ENCODE peak calls at places on chromosome 9, in four cellular contexts. I, H, L and Z are unnamed samples.

GRCh38 chr9:126516936-126517750 is 96.6 kb upstream of the LMX1B start:
- DNase-seq in I (peak), L (peak), H (peak), Z (no peak)

GRCh38 chr9:23855885-23856284 is 29.8 kb upstream of the ELAVL2 start:
- DNase-seq in I (no peak), L (no peak), H (no peak), Z (no peak)

GRCh38 chr9:81227507-81228245 is 461.7 kb downstream of the TLE1 start:
- DNase-seq in H (no peak), I (no peak), L (no peak), Z (no peak)

GRCh38 chr9:108093773-108094675 is 604.5 kb upstream of the KLF4 start:
- DNase-seq in H (no peak), L (peak), I (peak), Z (no peak)

GRCh38 chr9:89412951-89413350 is 85.0 kb downstream of the SEMA4D start:
- DNase-seq in I (no peak), H (no peak), L (no peak), Z (no peak)

GRCh38 chr9:114282507-114282906 is 40.4 kb upstream of the ORM1 start:
- DNase-seq in I (no peak), L (no peak), H (no peak), Z (no peak)

GRCh38 chr9:128245293-128246151 is 30.3 kb downstream of the GOLGA2 start:
- DNase-seq in H (peak), L (peak), I (no peak), Z (no peak)

GRCh38 chr9:123320814-123321213 is 35.2 kb upstream of the CRB2 start:
- DNase-seq in L (no peak), I (no peak), H (no peak), Z (no peak)

GRCh38 chr9:123448247-123448646 is 92.2 kb downstream of the CRB2 start:
- DNase-seq in I (no peak), L (no peak), H (no peak), Z (no peak)

GRCh38 chr9:80552931-80553330 is 981.2 kb downstream of the TLE4 start:
- DNase-seq in I (peak), L (no peak), H (no peak), Z (no peak)

GRCh38 chr9:132055756-132056155 is 23.9 kb downstream of the MED27 start:
- DNase-seq in H (no peak), I (no peak), L (no peak), Z (no peak)

GRCh38 chr9:98135938-98136337 is 16.9 kb upstream of the TRIM14 start:
- DNase-seq in L (no peak), H (no peak), I (no peak), Z (no peak)

GRCh38 chr9:17116400-17116837 is 18.4 kb upstream of the CNTLN start:
- DNase-seq in L (peak), I (peak), H (peak), Z (no peak)

GRCh38 chr9:112069318-112070169 is 105.6 kb downstream of the SUSD1 start:
- DNase-seq in I (peak), H (no peak), L (peak), Z (peak)

GRCh38 chr9:33676746-33677505 is 118.4 kb upstream of the PRSS3 start:
- DNase-seq in I (peak), H (peak), L (no peak), Z (no peak)

GRCh38 chr9:87445646-87446045 is 52.0 kb upstream of the DAPK1 start:
- DNase-seq in I (peak), H (no peak), L (no peak), Z (peak)

GRCh38 chr9:6383551-6384225 is 29.3 kb upstream of the UHRF2 start:
- DNase-seq in H (no peak), I (no peak), L (no peak), Z (no peak)

GRCh38 chr9:135130266-135130976 is 43.0 kb downstream of the OLFM1 start:
- DNase-seq in I (peak), H (no peak), L (no peak), Z (peak)

GRCh38 chr9:76759726-76760125 is 4.5 kb upstream of the PCA3 start:
- DNase-seq in H (no peak), L (no peak), I (no peak), Z (no peak)
- TF ChIP-seq PBX3 in H (no peak), L (no peak), I (no peak), Z (no peak)

GRCh38 chr9:84153885-84154284 is 173.3 kb downstream of the RMI1 start:
- DNase-seq in H (no peak), L (no peak), I (no peak), Z (no peak)

GRCh38 chr9:84152204-84152603 is 171.6 kb downstream of the RMI1 start:
- DNase-seq in L (no peak), H (no peak), I (no peak), Z (no peak)

GRCh38 chr9:84151236-84151635 is 170.6 kb downstream of the RMI1 start:
- DNase-seq in H (no peak), I (no peak), L (no peak), Z (no peak)

DNA sequence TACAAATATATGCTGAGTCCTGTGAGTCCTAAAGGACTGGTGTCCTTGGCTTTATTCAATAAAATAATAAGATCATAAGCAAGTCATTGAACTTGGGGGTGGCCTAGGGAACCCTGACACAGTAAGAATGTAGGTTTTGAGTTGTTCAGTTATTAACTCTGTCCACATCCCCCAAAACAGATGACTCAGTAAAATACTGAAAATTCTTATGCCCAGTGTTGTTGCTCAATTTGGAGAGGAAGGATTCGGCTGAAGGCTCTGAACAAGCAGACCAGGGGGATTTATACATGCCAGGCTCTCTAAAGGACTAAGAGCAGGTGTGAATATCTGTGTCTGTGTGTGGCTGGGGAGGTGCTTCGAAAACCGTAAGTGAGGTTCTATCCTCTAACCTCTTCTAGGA is 173.7 kb downstream of the RMI1 start:
- DNase-seq in H (no peak), L (no peak), I (no peak), Z (no peak)
- TF ChIP-seq PBX3 in H (no peak), L (no peak), I (no peak), Z (no peak)

GRCh38 chr9:74293479-74293878 is 203.7 kb upstream of the RORB start:
- DNase-seq in L (no peak), I (no peak), H (no peak), Z (no peak)
- TF ChIP-seq PBX3 in L (no peak), I (no peak), H (no peak), Z (no peak)

DNA sequence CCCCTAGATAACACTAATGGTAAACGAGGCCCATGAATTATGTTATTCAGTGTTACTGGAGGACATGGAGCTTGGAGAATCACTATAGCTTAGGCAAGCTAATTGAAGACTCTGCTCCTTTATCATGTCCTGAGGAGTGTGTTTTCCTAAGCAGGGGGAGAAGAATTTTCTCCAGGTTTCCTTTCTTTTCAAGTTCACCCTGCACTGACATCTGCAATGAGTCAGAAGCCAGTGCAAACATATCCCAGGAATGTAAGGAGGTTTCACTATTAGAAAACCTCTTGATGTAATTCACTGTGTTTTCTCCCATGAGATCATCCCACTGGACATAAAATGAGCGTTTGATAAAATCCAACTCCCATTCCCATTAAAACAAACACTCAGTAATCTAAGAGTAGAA is 75.6 kb downstream of the DMRT2 start:
- DNase-seq in L (no peak), I (peak), H (no peak), Z (no peak)
- TF ChIP-seq PBX3 in L (no peak), I (no peak), H (no peak), Z (no peak)